ENCODE peak calls at places on chromosomes 4 and X, in six cellular contexts. I is heart right ventricle, J is brain microvascular endothelial cell, N is ovary, F is mesendoderm, K is DND-41. X is an unnamed sample.

GRCh38 chr4:169492436-169493163 is 119.8 kb downstream of the NEK1 start:
- DNase-seq in I (no peak), J (peak; percentile 41), N (no peak), F (peak; percentile 60), K (peak; percentile 48), X (peak; percentile 80)

GRCh38 chrX:51035746-51036145 is 125.2 kb downstream of the BMP15 start:
- DNase-seq in I (no peak), J (no peak), N (no peak), F (no peak), K (no peak), X (no peak)

GRCh38 chr4:175470141-175470540 is 341.9 kb downstream of the GPM6A start:
- DNase-seq in I (no peak), J (peak; percentile 55), N (no peak), F (peak; percentile 72), K (no peak), X (no peak)

GRCh38 chr4:77177196-77177595 is 20.2 kb downstream of the CCNG2 start:
- DNase-seq in I (no peak), J (no peak), N (no peak), F (no peak), K (no peak), X (peak; percentile 50)

GRCh38 chr4:51943221-51943620 is 76.9 kb downstream of the LRRC66 start:
- DNase-seq in I (no peak), J (no peak), N (no peak), F (peak; percentile 16), K (no peak), X (no peak)

GRCh38 chr4:127868196-127868595 is 12.5 kb upstream of the PLK4 start:
- DNase-seq in I (no peak), J (peak; percentile 31), N (no peak), F (no peak), K (no peak), X (no peak)

GRCh38 chrX:154401045-154401799 is 3.0 kb downstream of the RPL10 start:
- DNase-seq in I (no peak), J (no peak), N (no peak), F (peak; percentile 68), K (peak; percentile 28), X (peak; percentile 81)

GRCh38 chr4:8185280-8185679 is 13.8 kb upstream of the SH3TC1 start:
- DNase-seq in I (no peak), J (peak; percentile 75), N (no peak), F (no peak), K (no peak), X (no peak)

GRCh38 chr4:87249620-87250019 is 29.2 kb upstream of the KLHL8 start:
- DNase-seq in I (no peak), J (no peak), N (no peak), F (no peak), K (no peak), X (no peak)

GRCh38 chr4:112889619-112890294 is 159.7 kb upstream of the ANK2 start:
- DNase-seq in I (no peak), J (peak; percentile 25), N (no peak), F (no peak), K (no peak), X (no peak)

GRCh38 chrX:38282044-38282443 is 45.3 kb downstream of the RPGR start:
- DNase-seq in I (peak; percentile 4), J (no peak), N (no peak), F (peak; percentile 18), K (no peak), X (peak; percentile 45)

GRCh38 chr4:22824091-22824490 is 131.4 kb downstream of the GBA3 start:
- DNase-seq in I (no peak), J (no peak), N (no peak), F (no peak), K (no peak), X (no peak)

GRCh38 chrX:154734101-154734781 is 16.6 kb downstream of the GAB3 start:
- DNase-seq in I (no peak), J (peak; percentile 80), N (peak; percentile 18), F (no peak), K (peak; percentile 81), X (no peak)

GRCh38 chr4:181731900-181732299 is 511.3 kb upstream of the TENM3 start:
- DNase-seq in I (no peak), J (no peak), N (no peak), F (no peak), K (no peak), X (no peak)

GRCh38 chr4:161714022-161714751 is 449.6 kb downstream of the FSTL5 start:
- DNase-seq in I (no peak), J (peak; percentile 58), N (no peak), F (no peak), K (no peak), X (no peak)

GRCh38 chr4:88382621-88383020 is 4.0 kb downstream of the HERC6 start:
- DNase-seq in I (no peak), J (no peak), N (no peak), F (no peak), K (no peak), X (no peak)

GRCh38 chr4:124253080-124253479 is 459.5 kb downstream of the ANKRD50 start:
- DNase-seq in I (no peak), J (no peak), N (no peak), F (no peak), K (no peak), X (no peak)

GRCh38 chrX:129932137-129932791 is 26.3 kb downstream of the UTP14A start:
- DNase-seq in I (peak; percentile 92), J (peak; percentile 73), N (peak; percentile 86), F (peak; percentile 94), K (peak; percentile 89), X (peak; percentile 90)

GRCh38 chr4:185396724-185397402 is at the start of gene ANKRD37:
- DNase-seq in I (peak; percentile 46), J (peak; percentile 38), N (no peak), F (peak; percentile 76), K (no peak), X (no peak)

GRCh38 chr4:169009281-169010124 is 552 bp downstream of the CBR4 start:
- DNase-seq in I (peak; percentile 59), J (peak; percentile 51), N (peak; percentile 79), F (peak; percentile 75), K (peak; percentile 66), X (peak; percentile 82)

GRCh38 chrX:12441376-12442128 is 303.3 kb downstream of the FRMPD4 start:
- DNase-seq in I (no peak), J (peak; percentile 64), N (no peak), F (no peak), K (no peak), X (no peak)

GRCh38 chrX:66064261-66064660 is 24.4 kb upstream of the VSIG4 start:
- DNase-seq in I (no peak), J (no peak), N (no peak), F (no peak), K (no peak), X (no peak)

GRCh38 chr4:18934197-18934596 is 912.6 kb upstream of the LCORL start:
- DNase-seq in I (no peak), J (no peak), N (no peak), F (peak; percentile 29), K (no peak), X (no peak)

GRCh38 chrX:39922497-39922896 is 175.3 kb downstream of the BCOR start:
- DNase-seq in I (no peak), J (no peak), N (no peak), F (no peak), K (no peak), X (no peak)

GRCh38 chrX:1476682-1477081 is 24.0 kb upstream of the ASMTL start:
- DNase-seq in I (no peak), J (no peak), N (no peak), F (no peak), K (peak; percentile 4), X (no peak)

GRCh38 chr4:155392486-155393184 is 15.9 kb upstream of the MAP9 start:
- DNase-seq in I (no peak), J (peak; percentile 87), N (no peak), F (peak; percentile 23), K (no peak), X (no peak)

GRCh38 chr4:95551653-95552052 is 2.9 kb upstream of the UNC5C start:
- DNase-seq in I (no peak), J (no peak), N (no peak), F (no peak), K (no peak), X (no peak)

GRCh38 chr4:122246551-122246950 is 94.4 kb downstream of the BLTP1 start:
- DNase-seq in I (no peak), J (no peak), N (no peak), F (no peak), K (no peak), X (no peak)
- H3K36me3 ChIP-seq in I (no peaks in the 10 kb centered on the region), J (peaks cover 12% of the 10 kb centered on the region), N (no peaks in the 10 kb centered on the region), F (no peaks in the 10 kb centered on the region), K (peaks cover 46% of the 10 kb centered on the region), X (peaks cover 59% of the 10 kb centered on the region)

GRCh38 chrX:133749370-133749769 is 236.0 kb downstream of the GPC3 start:
- DNase-seq in I (no peak), J (no peak), N (no peak), F (no peak), K (peak; percentile 72), X (no peak)
- H3K27me3 ChIP-seq in I (no peaks in the 10 kb centered on the region), J (no peaks in the 10 kb centered on the region), N (no peaks in the 10 kb centered on the region), F (no peaks in the 10 kb centered on the region), K (no peaks in the 10 kb centered on the region), X (no peaks in the 10 kb centered on the region)

GRCh38 chr4:6632125-6632524 is 8.4 kb upstream of the MRFAP1 start:
- DNase-seq in I (no peak), J (no peak), N (peak; percentile 4), F (no peak), K (no peak), X (no peak)

GRCh38 chr4:6639137-6639680 is 1.3 kb upstream of the MRFAP1 start:
- DNase-seq in I (no peak), J (no peak), N (no peak), F (no peak), K (no peak), X (no peak)

GRCh38 chr4:6640292-6641163 is at the start of gene MRFAP1:
- DNase-seq in I (peak; percentile 94), J (peak; percentile 87), N (peak; percentile 95), F (peak; percentile 97), K (peak; percentile 95), X (peak; percentile 96)

GRCh38 chr4:6633091-6633906 is 7.2 kb upstream of the MRFAP1 start:
- DNase-seq in I (no peak), J (no peak), N (peak; percentile 9), F (peak; percentile 55), K (peak; percentile 69), X (no peak)

GRCh38 chr4:6634746-6635145 is 5.7 kb upstream of the MRFAP1 start:
- DNase-seq in I (no peak), J (no peak), N (peak; percentile 1), F (no peak), K (no peak), X (no peak)
- H3K4me3 ChIP-seq in I (no peak overlapping the region), J (no peak overlapping the region), N (no peak overlapping the region), F (no peak overlapping the region), K (no peak overlapping the region), X (no peak overlapping the region)

GRCh38 chr4:879730-880079 is 52.4 kb downstream of the GAK start:
- DNase-seq in I (no peak), J (no peak), N (no peak), F (no peak), K (no peak), X (no peak)

GRCh38 chr4:877502-877901 is 51.6 kb upstream of the CPLX1 start:
- DNase-seq in I (no peak), J (no peak), N (no peak), F (no peak), K (no peak), X (no peak)

GRCh38 chr4:880684-881405 is 51.3 kb downstream of the GAK start:
- DNase-seq in I (no peak), J (no peak), N (no peak), F (no peak), K (no peak), X (no peak)

GRCh38 chr4:876780-877179 is 50.9 kb upstream of the CPLX1 start:
- DNase-seq in I (no peak), J (no peak), N (no peak), F (peak; percentile 16), K (peak; percentile 18), X (peak; percentile 81)

GRCh38 chr4:878796-879729 is 53.1 kb downstream of the GAK start:
- DNase-seq in I (no peak), J (no peak), N (no peak), F (no peak), K (no peak), X (no peak)
- H3K36me3 ChIP-seq in I (peaks cover 2% of the 10 kb centered on the region), J (peaks cover 68% of the 10 kb centered on the region), N (no peaks in the 10 kb centered on the region), F (peaks cover 3% of the 10 kb centered on the region), K (peaks cover 97% of the 10 kb centered on the region), X (peaks cover 35% of the 10 kb centered on the region)